ENCODE peak calls at places on chromosomes 7 and 10, in nine cellular contexts. B is fibroblast of pulmonary artery; X is T-cell; K is GM10248; G is activated naive CD8-positive, alpha-beta T cell treated with anti-CD3 and anti-CD28 coated beads for 36 hours; A is activated gamma-delta T cell; E is foreskin fibroblast; C is NCI-H460; O is activated CD8-positive, alpha-beta memory T cell treated with anti-CD3 and anti-CD28 coated beads for 4 hours. J is an unnamed sample.
A peak's percentile ranks its signal among the peaks of the same experiment; 100 is the strongest.

GRCh38 chr7:139328375-139328774 is 12.8 kb upstream of the FMC1 start:
- DNase-seq in B (peak; percentile 78), X (no peak), K (no peak), G (no peak), A (no peak), E (peak; percentile 93), C (peak; percentile 14), O (no peak), J (no peak)

GRCh38 chr10:60732240-60733188 is 45.8 kb upstream of the CDK1 start:
- DNase-seq in B (no peak), X (peak; percentile 69), K (peak; percentile 28), G (no peak), A (peak; percentile 28), E (peak; percentile 9), C (no peak), O (no peak), J (peak; percentile 17)

GRCh38 chr7:47786557-47787248 is 161.6 kb downstream of the PKD1L1 start:
- DNase-seq in B (peak; percentile 99), X (no peak), K (no peak), G (no peak), A (no peak), E (peak; percentile 99), C (peak; percentile 96), O (no peak), J (no peak)

GRCh38 chr10:13117842-13118783 is 18.1 kb downstream of the OPTN start:
- DNase-seq in B (no peak), X (no peak), K (no peak), G (no peak), A (no peak), E (no peak), C (no peak), O (no peak), J (no peak)

GRCh38 chr7:91566333-91566732 is 302.1 kb downstream of the FZD1 start:
- DNase-seq in B (no peak), X (no peak), K (no peak), G (no peak), A (no peak), E (peak; percentile 52), C (no peak), O (no peak), J (no peak)

GRCh38 chr10:131016556-131016955 is 295.0 kb downstream of the TCERG1L start:
- DNase-seq in B (no peak), X (no peak), K (no peak), G (no peak), A (no peak), E (no peak), C (no peak), O (no peak), J (no peak)

GRCh38 chr10:78401882-78402367 is 368.3 kb downstream of the RPS24 start:
- DNase-seq in B (no peak), X (no peak), K (no peak), G (no peak), A (no peak), E (no peak), C (no peak), O (no peak), J (no peak)

GRCh38 chr7:143929224-143929920 is 5.7 kb upstream of the OR2F2 start:
- DNase-seq in B (no peak), X (no peak), K (no peak), G (peak; percentile 10), A (no peak), E (no peak), C (no peak), O (no peak), J (no peak)

GRCh38 chr10:49052069-49052468 is 63.3 kb downstream of the VSTM4 start:
- DNase-seq in B (no peak), X (no peak), K (no peak), G (no peak), A (no peak), E (no peak), C (no peak), O (no peak), J (no peak)

GRCh38 chr10:117411440-117412428 is 36.5 kb upstream of the PDZD8 start:
- DNase-seq in B (no peak), X (no peak), K (no peak), G (no peak), A (no peak), E (peak; percentile 29), C (no peak), O (no peak), J (no peak)

GRCh38 chr7:73442222-73442902 is 8.8 kb downstream of the FZD9 start:
- DNase-seq in B (no peak), X (no peak), K (no peak), G (no peak), A (no peak), E (no peak), C (no peak), O (no peak), J (no peak)

GRCh38 chr10:14670551-14671240 is 104.0 kb downstream of the FAM107B start:
- DNase-seq in B (no peak), X (no peak), K (no peak), G (no peak), A (no peak), E (peak; percentile 61), C (no peak), O (no peak), J (no peak)